ENCODE peak calls at places on chromosome 6, in five cellular contexts. J is CD8-positive, alpha-beta memory T cell; I is breast epithelium; A is small intestine; W is SK-N-SH. Q is an unnamed sample.

GRCh38 chr6:105519954-105520353 is 117.1 kb upstream of the PREP start:
- DNase-seq in J (no peak), I (no peak), A (no peak), W (no peak), Q (no peak)

GRCh38 chr6:105545206-105545920 is 142.5 kb upstream of the PREP start:
- DNase-seq in J (no peak), I (no peak), A (no peak), W (no peak), Q (no peak)

GRCh38 chr6:57221936-57222683 is at the start of gene RAB23:
- DNase-seq in J (peak; percentile 85), I (peak; percentile 78), A (peak; percentile 79), W (peak; percentile 96), Q (peak; percentile 91)

GRCh38 chr6:157615951-157616350 is 207.1 kb upstream of the SNX9 start:
- DNase-seq in J (no peak), I (no peak), A (no peak), W (no peak), Q (no peak)

GRCh38 chr6:12577124-12577845 is 139.3 kb upstream of the PHACTR1 start:
- DNase-seq in J (no peak), I (no peak), A (no peak), W (no peak), Q (peak; percentile 14)

GRCh38 chr6:137234505-137234863 is 15.3 kb upstream of the IFNGR1 start:
- DNase-seq in J (peak; percentile 46), I (no peak), A (peak; percentile 83), W (no peak), Q (no peak)

GRCh38 chr6:109867009-109867969 is 110.8 kb upstream of the GPR6 start:
- DNase-seq in J (no peak), I (peak; percentile 58), A (peak; percentile 30), W (no peak), Q (peak; percentile 50)

GRCh38 chr6:13147396-13148181 is 180.7 kb downstream of the TBC1D7 start:
- DNase-seq in J (no peak), I (no peak), A (peak; percentile 17), W (no peak), Q (no peak)

GRCh38 chr6:48835421-48835958 is 627.6 kb downstream of the MMUT start:
- DNase-seq in J (no peak), I (no peak), A (peak; percentile 0), W (no peak), Q (peak; percentile 50)

GRCh38 chr6:136401749-136402148 is 112.1 kb upstream of the BCLAF1 start:
- DNase-seq in J (no peak), I (no peak), A (no peak), W (no peak), Q (no peak)

GRCh38 chr6:12324096-12324495 is 33.9 kb downstream of the EDN1 start:
- DNase-seq in J (no peak), I (no peak), A (peak; percentile 96), W (no peak), Q (no peak)

DNA sequence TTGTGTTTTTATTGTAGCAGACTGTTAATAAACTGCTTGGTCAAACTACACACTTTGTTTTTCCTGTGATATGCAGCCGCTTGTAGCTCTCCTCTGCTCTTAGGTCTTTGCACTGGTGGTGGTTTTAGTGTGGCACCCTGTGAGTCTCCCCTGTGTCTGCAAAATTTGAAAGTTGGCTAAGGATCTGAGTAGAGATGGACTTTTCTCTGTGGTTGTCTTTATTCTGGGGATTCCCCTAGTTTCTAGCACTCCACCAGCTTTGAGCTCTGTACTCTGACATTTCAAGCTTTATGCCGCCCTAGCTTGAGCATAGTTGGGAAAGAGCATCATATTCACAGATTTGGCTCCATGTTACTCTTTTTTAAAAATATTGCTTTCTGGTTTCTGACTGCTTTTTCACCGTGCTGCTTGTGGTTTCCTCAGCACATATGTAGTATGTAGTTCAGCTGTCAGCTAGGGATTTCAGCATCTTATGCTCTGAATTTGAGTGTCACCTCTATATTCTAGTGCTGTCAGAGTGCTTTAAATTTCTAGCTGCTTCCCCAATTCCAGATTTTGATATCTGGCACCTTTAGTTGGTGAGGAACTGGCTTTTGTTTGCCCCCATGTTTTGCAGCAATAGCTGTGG is 25.4 kb downstream of the CDYL start:
- DNase-seq in J (no peak), I (no peak), A (no peak), W (no peak), Q (no peak)
- H3K4me3 ChIP-seq in J (no peak overlapping the region), I (no peak overlapping the region), A (no peak overlapping the region), W (no peak overlapping the region), Q (no peak overlapping the region)

DNA sequence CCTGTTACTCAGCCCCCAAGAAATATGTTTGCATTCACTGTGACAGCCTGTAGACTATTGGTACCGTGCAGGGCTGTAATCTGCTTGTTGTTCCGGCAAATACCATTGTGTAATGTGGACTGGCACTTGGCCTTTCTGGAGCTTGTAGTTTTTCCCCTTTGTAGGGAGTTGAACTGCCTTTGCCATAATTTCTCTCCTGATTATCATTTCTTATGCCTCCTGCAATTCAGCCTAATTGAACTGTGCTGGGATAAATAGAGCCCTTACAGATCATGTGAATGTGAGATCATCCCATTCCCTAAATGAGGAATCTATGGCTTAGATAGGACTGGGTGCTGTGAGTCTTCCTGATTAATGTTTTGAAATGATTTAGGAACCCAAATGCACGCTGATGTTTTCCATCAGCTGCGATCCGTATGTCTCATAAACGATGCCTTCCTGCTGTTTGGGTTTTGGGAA is 185.1 kb downstream of the JARID2 start:
- DNase-seq in J (no peak), I (no peak), A (no peak), W (no peak), Q (peak; percentile 72)
- H3K4me1 ChIP-seq in J (peaks cover 50% of the 10 kb centered on the region), I (peaks cover 9% of the 10 kb centered on the region), A (peaks cover 29% of the 10 kb centered on the region), W (peaks cover 19% of the 10 kb centered on the region), Q (peaks cover 70% of the 10 kb centered on the region)

DNA sequence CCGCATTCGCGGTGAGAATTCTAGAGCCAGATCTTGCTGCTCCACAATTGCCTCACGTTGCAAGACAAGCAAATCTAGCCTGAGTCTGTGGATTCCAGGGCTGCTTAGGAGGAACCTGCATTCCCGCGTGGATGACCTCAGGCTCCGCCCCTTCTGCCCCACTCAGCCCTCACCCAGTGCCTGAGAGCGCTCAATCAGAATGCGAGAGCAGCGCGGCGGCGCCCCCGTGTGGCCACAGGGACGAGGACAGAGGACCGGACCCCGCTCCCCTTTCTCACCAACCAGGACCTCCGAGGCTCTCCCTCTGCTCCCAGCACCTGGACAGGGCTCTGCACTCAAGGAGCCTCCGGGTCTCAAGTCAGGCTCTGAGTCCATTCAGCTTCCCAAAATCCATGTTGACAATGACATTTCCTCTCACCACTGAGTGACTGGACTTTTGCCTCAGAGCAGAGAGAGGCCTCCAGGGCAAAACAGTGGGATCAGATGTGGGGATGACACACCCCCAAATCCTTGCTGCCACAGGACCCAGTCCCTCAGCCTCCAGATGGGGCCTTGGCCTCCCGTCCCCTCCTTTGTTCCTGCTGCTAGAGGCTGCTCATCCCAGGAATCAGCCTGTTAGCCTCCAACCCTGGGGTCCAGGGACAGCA is 52.0 kb downstream of the RPP21 start:
- DNase-seq in J (peak; percentile 69), I (peak; percentile 76), A (peak; percentile 69), W (peak; percentile 86), Q (peak; percentile 92)
- H3K27me3 ChIP-seq in J (peaks cover 16% of the 10 kb centered on the region), I (peaks cover 17% of the 10 kb centered on the region), A (no peaks in the 10 kb centered on the region), W (peaks cover 50% of the 10 kb centered on the region), Q (peaks cover 31% of the 10 kb centered on the region)

DNA sequence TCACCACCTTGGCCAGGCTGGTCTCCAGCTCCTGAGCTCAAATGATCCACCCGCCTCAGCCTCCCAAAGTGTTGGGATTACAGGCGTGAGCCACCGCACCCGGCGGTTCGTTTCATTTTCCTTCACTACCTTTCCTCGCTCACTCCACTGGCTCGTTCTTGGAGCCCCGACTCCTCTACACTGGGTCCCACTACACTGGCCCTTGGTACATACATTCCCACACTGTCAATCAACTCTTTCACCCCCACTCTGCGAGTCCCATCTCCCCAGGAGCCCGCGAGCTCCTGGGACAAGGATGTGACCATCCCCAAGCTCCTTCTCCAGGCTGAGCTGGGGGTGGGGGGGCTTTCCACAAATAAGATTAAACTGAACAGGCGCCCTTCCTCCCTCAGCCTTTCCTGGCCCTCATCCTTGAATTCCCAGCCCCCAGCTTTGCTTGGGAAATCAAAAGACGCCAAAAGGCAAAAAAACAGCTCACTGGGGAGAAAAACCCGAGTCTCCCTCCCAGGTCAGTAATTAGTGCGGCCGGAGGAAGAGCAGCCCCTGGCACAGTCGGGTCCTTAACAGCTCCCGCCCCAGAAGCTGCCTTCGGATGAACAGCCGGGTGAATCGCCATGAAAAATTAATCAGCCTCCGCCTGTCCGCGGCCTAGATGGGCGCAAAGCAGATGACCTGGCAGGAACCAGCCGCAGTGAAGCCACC is 42.8 kb upstream of the LY86 start:
- DNase-seq in J (no peak), I (no peak), A (no peak), W (peak; percentile 18), Q (no peak)
- H3K4me3 ChIP-seq in J (no peak overlapping the region), I (peak overlapping the region; percentile 51), A (no peak overlapping the region), W (peak overlapping the region; percentile 27), Q (peak overlapping the region; percentile 22)

Q was measured in cardiac muscle cell.